ENCODE peak calls at places on chromosome 9, in five cellular contexts. X is CD8-positive, alpha-beta memory T cell; R is right cardiac atrium; C is psoas muscle; S is GM23248. N is an unnamed sample. For H3K4me1 and H3K27me3, the result is how much of the 10 kb centered on the place peaks cover.

GRCh38 chr9:4740373-4740622 is 704 bp downstream of the AK3 start:
- DNase-seq in X (no peak), R (no peak), C (no peak), S (no peak), N (no peak)

GRCh38 chr9:128024761-128025308 is 42.3 kb downstream of the NAIF1 start:
- DNase-seq in X (no peak), R (no peak), C (no peak), S (no peak), N (no peak)

GRCh38 chr9:113659039-113659438 is 195.5 kb downstream of the RGS3 start:
- DNase-seq in X (no peak), R (no peak), C (no peak), S (no peak), N (no peak)

GRCh38 chr9:22147818-22148573 is 138.9 kb upstream of the CDKN2B start:
- DNase-seq in X (no peak), R (no peak), C (no peak), S (peak), N (no peak)

GRCh38 chr9:119004618-119004990 is 364.6 kb downstream of the BRINP1 start:
- DNase-seq in X (no peak), R (peak), C (peak), S (peak), N (peak)

GRCh38 chr9:133403766-133404439 is 13.9 kb downstream of the REXO4 start:
- DNase-seq in X (peak), R (no peak), C (no peak), S (peak), N (no peak)

GRCh38 chr9:125423964-125424363 is 162.3 kb downstream of the GAPVD1 start:
- DNase-seq in X (no peak), R (no peak), C (no peak), S (no peak), N (no peak)

GRCh38 chr9:134793281-134793680 is 87.3 kb upstream of the FCN2 start:
- DNase-seq in X (no peak), R (no peak), C (no peak), S (no peak), N (no peak)

GRCh38 chr9:94899464-94900221 is 173.1 kb downstream of the AOPEP start:
- DNase-seq in X (no peak), R (no peak), C (no peak), S (peak), N (no peak)

GRCh38 chr9:33447404-33448158 is at the start of gene AQP3:
- DNase-seq in X (peak), R (peak), C (peak), S (peak), N (peak)

GRCh38 chr9:114065304-114065703 is 12.8 kb downstream of the AMBP start:
- DNase-seq in X (no peak), R (no peak), C (no peak), S (no peak), N (no peak)

GRCh38 chr9:36187414-36187813 is 3.3 kb upstream of the CLTA start:
- DNase-seq in X (no peak), R (no peak), C (no peak), S (peak), N (no peak)

GRCh38 chr9:137095664-137096517 is 9.1 kb downstream of the MAN1B1 start:
- DNase-seq in X (peak), R (no peak), C (no peak), S (no peak), N (no peak)

GRCh38 chr9:14361074-14361473 is 47.1 kb upstream of the NFIB start:
- DNase-seq in X (no peak), R (no peak), C (no peak), S (peak), N (no peak)

GRCh38 chr9:97848582-97849237 is 4.3 kb upstream of the FOXE1 start:
- DNase-seq in X (no peak), R (peak), C (peak), S (peak), N (no peak)

GRCh38 chr9:68949271-68950000 is 64.5 kb downstream of the PRKACG start:
- DNase-seq in X (no peak), R (peak), C (peak), S (no peak), N (peak)

GRCh38 chr9:38417003-38417965 is 7.0 kb downstream of the IGFBPL1 start:
- DNase-seq in X (no peak), R (no peak), C (no peak), S (peak), N (peak)

GRCh38 chr9:87887151-87887505 is 4.5 kb downstream of the SPATA31E1 start:
- DNase-seq in X (no peak), R (no peak), C (no peak), S (no peak), N (no peak)

GRCh38 chr9:20980713-20981481 is 50.5 kb downstream of the HACD4 start:
- DNase-seq in X (no peak), R (no peak), C (no peak), S (peak), N (no peak)

GRCh38 chr9:116689633-116690032 is 2.5 kb downstream of the TRIM32 start:
- DNase-seq in X (no peak), R (no peak), C (no peak), S (no peak), N (no peak)

GRCh38 chr9:91714020-91714721 is 235.9 kb downstream of the ROR2 start:
- DNase-seq in X (no peak), R (peak), C (peak), S (peak), N (peak)

GRCh38 chr9:89850153-89850552 is 245.3 kb downstream of the GADD45G start:
- DNase-seq in X (no peak), R (no peak), C (no peak), S (no peak), N (no peak)

GRCh38 chr9:15400281-15400941 is 22.3 kb upstream of the SNAPC3 start:
- DNase-seq in X (no peak), R (no peak), C (no peak), S (no peak), N (no peak)

GRCh38 chr9:133509179-133510083 is 15.3 kb downstream of the MYMK start:
- DNase-seq in X (no peak), R (peak), C (peak), S (no peak), N (no peak)

GRCh38 chr9:35115680-35116538 is at the start of gene ATOSB:
- DNase-seq in X (peak), R (peak), C (peak), S (peak), N (peak)

GRCh38 chr9:134288731-134289130 is 37.5 kb upstream of the RXRA start:
- DNase-seq in X (no peak), R (no peak), C (no peak), S (no peak), N (no peak)

GRCh38 chr9:82488702-82489578 is 500.4 kb downstream of the SPATA31D1 start:
- DNase-seq in X (no peak), R (no peak), C (no peak), S (peak), N (no peak)

GRCh38 chr9:72622186-72622585 is 100.8 kb downstream of the TMC1 start:
- DNase-seq in X (no peak), R (no peak), C (no peak), S (no peak), N (peak)

GRCh38 chr9:18947772-18948391 is 85.1 kb downstream of the SAXO1 start:
- DNase-seq in X (no peak), R (no peak), C (no peak), S (peak), N (no peak)

GRCh38 chr9:69898714-69899209 is 78.1 kb downstream of the CFAP95 start:
- DNase-seq in X (no peak), R (no peak), C (no peak), S (peak), N (no peak)

GRCh38 chr9:26744362-26744965 is 148.1 kb downstream of the CAAP1 start:
- DNase-seq in X (no peak), R (no peak), C (no peak), S (peak), N (no peak)

DNA sequence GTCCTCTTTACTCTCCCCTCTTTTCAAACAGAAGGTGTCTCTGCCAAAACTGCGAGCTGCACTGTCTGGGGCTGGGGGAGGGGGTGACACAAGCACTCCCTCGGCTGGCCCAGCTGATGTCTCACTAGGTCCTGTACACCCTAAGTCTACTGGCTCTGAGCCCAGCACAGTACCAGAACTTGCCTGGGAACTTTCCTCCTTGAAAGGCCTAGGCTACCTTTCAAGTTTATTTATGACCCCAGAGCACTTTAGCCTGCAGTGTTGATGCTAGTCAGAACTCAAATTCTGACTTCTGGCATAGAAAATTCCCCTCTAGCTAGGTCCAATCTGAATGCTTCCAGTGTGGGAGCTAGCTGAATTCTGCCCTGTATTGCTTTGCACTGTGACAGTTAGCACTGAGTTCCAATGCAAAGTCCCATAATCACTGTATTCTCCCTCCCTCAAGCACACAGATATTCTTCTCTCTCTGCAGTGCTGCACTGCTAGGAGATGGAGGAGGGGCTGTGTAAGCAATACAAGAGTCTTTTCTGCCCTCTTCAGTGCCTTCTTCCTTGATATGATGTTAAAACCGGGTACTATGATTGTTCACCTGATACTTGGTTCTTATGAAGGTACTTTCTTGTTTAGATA is 10.5 kb downstream of the LURAP1L start:
- DNase-seq in X (no peak), R (peak), C (no peak), S (peak), N (no peak)
- H3K27ac ChIP-seq in X (no peak), R (no peak), C (peak), S (peak), N (no peak)

GRCh38 chr9:129888085-129888808 is 53.0 kb downstream of the USP20 start:
- DNase-seq in X (peak), R (peak), C (no peak), S (no peak), N (no peak)

GRCh38 chr9:129885670-129886106 is 50.4 kb downstream of the USP20 start:
- DNase-seq in X (peak), R (peak), C (peak), S (peak), N (peak)

GRCh38 chr9:129886226-129887174 is 51.2 kb downstream of the USP20 start:
- DNase-seq in X (peak), R (peak), C (no peak), S (no peak), N (peak)

GRCh38 chr9:129888809-129889460 is 53.7 kb downstream of the USP20 start:
- DNase-seq in X (peak), R (no peak), C (no peak), S (no peak), N (no peak)

DNA sequence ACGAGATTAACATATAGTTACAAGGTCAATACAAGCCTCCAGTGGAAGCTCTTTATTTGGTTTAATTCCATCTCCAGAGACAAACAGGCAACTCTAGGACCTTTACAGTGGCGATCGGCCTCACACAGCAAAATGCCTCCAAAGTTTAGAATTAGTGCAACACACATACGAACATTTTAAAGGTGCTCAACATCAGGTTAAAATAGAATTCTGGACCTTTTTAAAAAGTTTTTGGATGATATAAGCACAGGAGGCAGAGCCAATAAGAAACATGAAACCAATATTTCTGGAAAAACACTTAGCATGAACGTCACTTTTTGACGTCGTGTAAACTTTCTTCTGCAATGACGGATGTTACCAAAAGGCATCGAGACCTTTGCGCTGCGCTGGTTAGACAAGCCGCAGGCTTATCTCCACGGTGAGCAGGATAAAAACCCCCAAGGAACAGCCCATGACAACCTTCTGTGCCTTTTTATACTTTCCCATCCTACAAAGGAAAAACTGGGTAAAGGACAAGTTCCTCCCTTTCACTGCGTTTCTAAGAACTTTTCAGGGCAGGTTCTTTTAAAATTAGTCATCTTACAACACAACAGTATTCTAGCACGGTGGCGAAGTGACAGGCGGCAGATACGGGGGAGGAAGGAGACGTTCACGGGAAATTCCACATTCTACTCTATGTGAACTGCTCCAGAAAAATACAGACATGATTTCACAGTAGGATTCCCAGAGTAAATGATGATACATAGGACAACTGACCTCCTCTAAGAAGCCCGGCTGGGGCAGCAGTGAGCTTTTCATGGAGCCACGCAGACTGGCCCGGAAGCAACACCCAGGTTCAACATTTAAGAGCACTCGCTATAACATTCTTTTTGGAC is 52.2 kb downstream of the USP20 start:
- DNase-seq in X (peak), R (no peak), C (no peak), S (peak), N (peak)
- H3K4me1 ChIP-seq in X (half or more), R (under half), C (under half), S (under half), N (under half)

DNA sequence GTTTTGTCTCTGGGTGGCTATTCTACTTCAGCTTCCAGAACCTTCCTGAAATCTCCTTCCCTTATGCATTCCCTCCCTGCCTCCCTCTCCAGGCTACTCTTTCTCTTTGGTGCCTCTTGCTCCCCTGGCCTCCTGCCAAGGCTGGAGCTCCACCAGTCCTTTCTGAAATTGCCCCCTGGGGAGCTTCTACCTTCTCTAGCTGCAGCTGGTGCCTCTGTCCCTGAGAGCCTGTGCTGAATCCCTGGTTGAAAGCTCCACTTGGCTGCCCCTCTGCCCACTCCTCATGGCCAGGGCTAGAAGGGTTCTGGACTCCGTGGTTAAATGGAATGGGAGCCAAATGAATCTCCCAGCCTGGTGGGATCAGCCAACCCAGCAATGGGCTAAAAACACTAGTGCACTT is 80.1 kb downstream of the COL15A1 start:
- DNase-seq in X (no peak), R (peak), C (peak), S (peak), N (peak)
- H3K27me3 ChIP-seq in X (under half), R (under half), C (under half), S (under half), N (under half)

GRCh38 chr9:93234600-93234999 is 50.7 kb downstream of the WNK2 start:
- DNase-seq in X (no peak), R (peak), C (no peak), S (no peak), N (no peak)
- H3K27ac ChIP-seq in X (no peak), R (no peak), C (no peak), S (no peak), N (no peak)

GRCh38 chr9:103899836-103900235 is 194.3 kb upstream of the SMC2 start:
- DNase-seq in X (no peak), R (no peak), C (no peak), S (no peak), N (no peak)

GRCh38 chr9:103904242-103904641 is 189.9 kb upstream of the SMC2 start:
- DNase-seq in X (no peak), R (no peak), C (no peak), S (no peak), N (no peak)

GRCh38 chr9:103898550-103898949 is 195.6 kb upstream of the SMC2 start:
- DNase-seq in X (no peak), R (no peak), C (no peak), S (no peak), N (no peak)

GRCh38 chr9:103902263-103902662 is 191.8 kb upstream of the SMC2 start:
- DNase-seq in X (no peak), R (no peak), C (no peak), S (no peak), N (no peak)
- H3K4me1 ChIP-seq in X (under half), R (under half), C (under half), S (under half), N (under half)

GRCh38 chr9:976805-977360 is 428 bp downstream of the DMRT3 start:
- DNase-seq in X (no peak), R (no peak), C (no peak), S (no peak), N (no peak)
- H3K27me3 ChIP-seq in X (half or more), R (under half), C (half or more), S (half or more), N (under half)

N was measured in testis.